ENCODE peak calls at places on chromosomes 1 and 21, in eight cellular contexts. X is body of pancreas, B is SK-N-SH, H is Peyer's patch, Y is pancreas, A is tibial artery, E is left ventricle myocardium inferior, V is GM23338. C is an unnamed sample.

GRCh38 chr1:22537441-22538139 is 25.7 kb upstream of the EPHA8 start:
- DNase-seq in X (no peak), B (no peak), H (no peak), Y (no peak), A (no peak), E (no peak), V (no peak), C (no peak)

GRCh38 chr1:64505232-64505943 is 35.5 kb downstream of the CACHD1 start:
- DNase-seq in X (peak), B (peak), H (peak), Y (peak), A (no peak), E (peak), V (peak), C (peak)

GRCh38 chr1:95793893-95794292 is 559.9 kb downstream of the RWDD3 start:
- DNase-seq in X (no peak), B (no peak), H (no peak), Y (no peak), A (no peak), E (no peak), V (peak), C (no peak)

GRCh38 chr1:68100571-68100970 is 50.1 kb upstream of the DIRAS3 start:
- DNase-seq in X (no peak), B (no peak), H (no peak), Y (no peak), A (no peak), E (no peak), V (no peak), C (no peak)

GRCh38 chr1:109484519-109484975 is 842 bp downstream of the ATXN7L2 start:
- DNase-seq in X (no peak), B (no peak), H (no peak), Y (no peak), A (no peak), E (no peak), V (peak), C (no peak)

GRCh38 chr21:46431884-46432488 is 26.7 kb upstream of the DIP2A start:
- DNase-seq in X (no peak), B (no peak), H (no peak), Y (no peak), A (no peak), E (no peak), V (no peak), C (no peak)

GRCh38 chr1:246742396-246742795 is 18.2 kb downstream of the SCCPDH start:
- DNase-seq in X (no peak), B (no peak), H (no peak), Y (no peak), A (no peak), E (no peak), V (no peak), C (no peak)

GRCh38 chr21:14526816-14527689 is 19.1 kb downstream of the SAMSN1 start:
- DNase-seq in X (no peak), B (no peak), H (no peak), Y (no peak), A (no peak), E (no peak), V (no peak), C (no peak)

GRCh38 chr1:155123801-155124200 is 3.9 kb upstream of the EFNA1 start:
- DNase-seq in X (no peak), B (no peak), H (no peak), Y (no peak), A (no peak), E (no peak), V (no peak), C (no peak)

DNA sequence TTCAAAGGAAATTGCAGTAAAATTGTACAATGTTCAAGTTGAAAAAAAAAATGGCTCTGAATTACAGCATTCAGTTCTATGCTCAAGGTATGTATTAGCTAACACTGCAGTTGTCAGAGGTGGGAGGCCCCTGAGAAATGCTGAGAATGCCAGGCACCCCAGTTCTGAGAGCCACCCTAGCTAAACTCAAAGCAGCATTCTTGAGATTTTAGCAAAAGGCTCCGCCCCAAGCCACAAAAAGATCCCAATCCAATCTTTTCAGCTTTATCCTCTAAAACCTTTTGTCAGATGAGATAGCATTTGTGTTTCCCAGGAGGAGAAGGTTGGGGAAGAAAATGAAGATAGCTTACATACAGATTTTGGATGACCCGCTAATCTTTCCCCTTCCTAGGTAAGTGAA is 68.8 kb downstream of the SMYD2 start:
- DNase-seq in X (no peak), B (no peak), H (no peak), Y (no peak), A (no peak), E (no peak), V (peak), C (no peak)
- H3K27ac ChIP-seq in X (no peak), B (peak), H (no peak), Y (no peak), A (no peak), E (no peak), V (peak), C (no peak)

GRCh38 chr1:179973198-179974114 is 18.8 kb downstream of the CEP350 start:
- DNase-seq in X (no peak), B (no peak), H (no peak), Y (no peak), A (no peak), E (no peak), V (no peak), C (no peak)

GRCh38 chr1:179968994-179969919 is 14.6 kb downstream of the CEP350 start:
- DNase-seq in X (no peak), B (no peak), H (no peak), Y (no peak), A (no peak), E (no peak), V (no peak), C (no peak)

GRCh38 chr1:179969962-179970361 is 15.4 kb downstream of the CEP350 start:
- DNase-seq in X (no peak), B (no peak), H (no peak), Y (no peak), A (no peak), E (no peak), V (no peak), C (no peak)

GRCh38 chr1:179968284-179968993 is 13.8 kb downstream of the CEP350 start:
- DNase-seq in X (no peak), B (no peak), H (no peak), Y (no peak), A (no peak), E (no peak), V (no peak), C (no peak)

GRCh38 chr1:179971563-179972496 is 17.2 kb downstream of the CEP350 start:
- DNase-seq in X (no peak), B (no peak), H (no peak), Y (no peak), A (no peak), E (no peak), V (no peak), C (no peak)
- TF ChIP-seq CTCF in X (no peak), B (no peak), H (no peak), Y (no peak), A (no peak), E (no peak), V (no peak), C (no peak)

DNA sequence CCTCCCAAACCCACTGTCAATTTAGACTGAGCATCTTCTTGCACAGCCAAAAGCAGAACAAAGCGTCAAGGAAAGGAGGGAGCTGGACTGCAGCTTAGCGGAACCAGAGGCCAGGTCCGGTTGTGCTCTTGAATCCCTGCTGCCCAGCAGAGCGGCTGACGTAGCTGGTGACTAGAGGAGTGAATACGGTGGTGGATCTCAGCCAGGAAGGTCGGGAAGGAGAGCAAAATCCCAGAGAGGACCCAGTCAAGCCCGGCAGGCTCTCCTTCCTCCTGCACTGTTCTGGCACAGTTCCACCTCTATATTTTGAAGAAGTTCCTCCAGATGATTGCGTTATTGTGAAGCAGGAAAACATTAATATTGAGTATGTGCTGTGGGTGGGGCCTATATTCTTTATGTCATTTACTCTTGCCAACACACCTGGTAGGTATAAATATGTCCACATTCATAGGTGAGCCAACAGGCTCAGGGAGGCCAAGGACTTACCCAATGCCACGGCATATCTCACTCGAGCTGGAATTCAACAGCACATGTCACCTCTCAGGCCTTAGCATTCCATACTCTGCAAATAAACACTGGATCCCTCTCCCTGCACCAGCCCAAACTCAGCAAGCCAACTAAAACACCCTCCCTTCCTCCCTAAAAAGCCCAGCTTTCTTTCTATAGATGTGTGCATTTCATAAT is 23.6 kb upstream of the ABCB10 start:
- DNase-seq in X (peak), B (no peak), H (no peak), Y (peak), A (peak), E (peak), V (no peak), C (peak)
- H3K4me3 ChIP-seq in X (no peak), B (no peak), H (no peak), Y (no peak), A (peak), E (no peak), V (no peak), C (no peak)

GRCh38 chr1:97905141-97905540 is 15.7 kb downstream of the DPYD start:
- DNase-seq in X (no peak), B (no peak), H (no peak), Y (no peak), A (no peak), E (no peak), V (no peak), C (no peak)

GRCh38 chr1:97903626-97904025 is 17.2 kb downstream of the DPYD start:
- DNase-seq in X (no peak), B (no peak), H (no peak), Y (no peak), A (no peak), E (no peak), V (no peak), C (no peak)

GRCh38 chr1:97907886-97908285 is 12.9 kb downstream of the DPYD start:
- DNase-seq in X (no peak), B (no peak), H (no peak), Y (no peak), A (no peak), E (no peak), V (no peak), C (no peak)

GRCh38 chr1:97904528-97904927 is 16.3 kb downstream of the DPYD start:
- DNase-seq in X (no peak), B (no peak), H (no peak), Y (no peak), A (no peak), E (no peak), V (no peak), C (no peak)

GRCh38 chr1:97906567-97907228 is 14.1 kb downstream of the DPYD start:
- DNase-seq in X (no peak), B (no peak), H (no peak), Y (no peak), A (peak), E (peak), V (peak), C (peak)
- H3K27ac ChIP-seq in X (no peak), B (peak), H (no peak), Y (no peak), A (no peak), E (peak), V (no peak), C (no peak)

GRCh38 chr1:45014403-45015028 is 2.5 kb downstream of the UROD start:
- DNase-seq in X (peak), B (peak), H (peak), Y (peak), A (peak), E (peak), V (peak), C (peak)
- TF ChIP-seq CTCF in X (peak), B (peak), H (peak), Y (peak), A (peak), E (peak), V (peak), C (peak)